ENCODE peak calls at places on chromosomes 5 and 9, in ten cellular contexts. One of them, this sample, is unnamed.

GRCh38 chr5:177447066-177447610 is 524 bp downstream of the PRR7 start:
- DNase-seq in endodermal cell: peak; percentile 86
- DNase-seq in uterus: no peak
- DNase-seq in astrocyte of the spinal cord: no peak
- DNase-seq in PC-9: peak; percentile 67
- DNase-seq in IMR-90: peak; percentile 25
- DNase-seq in A673: peak; percentile 52
- DNase-seq in fibroblast of lung: peak; percentile 53
- DNase-seq in GM23248: peak; percentile 76
- DNase-seq in cardiac muscle cell: peak; percentile 71
- DNase-seq in this sample: no peak

GRCh38 chr9:76987594-76988200 is 31.8 kb upstream of the FOXB2 start:
- DNase-seq in GM23248: peak; percentile 65
- DNase-seq in IMR-90: peak; percentile 44
- DNase-seq in uterus: peak; percentile 21
- DNase-seq in cardiac muscle cell: peak; percentile 59
- DNase-seq in astrocyte of the spinal cord: peak; percentile 43
- DNase-seq in PC-9: peak; percentile 21
- DNase-seq in A673: peak; percentile 33
- DNase-seq in endodermal cell: peak; percentile 81
- DNase-seq in fibroblast of lung: peak; percentile 32
- DNase-seq in this sample: peak; percentile 5

GRCh38 chr9:124660341-124660801 is 110.7 kb downstream of the NR6A1 start:
- DNase-seq in GM23248: peak; percentile 72
- DNase-seq in uterus: no peak
- DNase-seq in astrocyte of the spinal cord: peak; percentile 81
- DNase-seq in endodermal cell: peak; percentile 66
- DNase-seq in fibroblast of lung: peak; percentile 81
- DNase-seq in IMR-90: peak; percentile 61
- DNase-seq in PC-9: peak; percentile 22
- DNase-seq in A673: peak; percentile 72
- DNase-seq in cardiac muscle cell: peak; percentile 23
- DNase-seq in this sample: peak; percentile 17

GRCh38 chr5:37751227-37751626 is 88.6 kb downstream of the GDNF start:
- DNase-seq in A673: no peak
- DNase-seq in endodermal cell: no peak
- DNase-seq in cardiac muscle cell: no peak
- DNase-seq in GM23248: peak; percentile 65
- DNase-seq in astrocyte of the spinal cord: no peak
- DNase-seq in PC-9: no peak
- DNase-seq in fibroblast of lung: peak; percentile 51
- DNase-seq in uterus: no peak
- DNase-seq in IMR-90: peak; percentile 48
- DNase-seq in this sample: no peak

GRCh38 chr5:57450991-57451876 is 31.4 kb downstream of the ACTBL2 start:
- DNase-seq in A673: peak; percentile 93
- DNase-seq in PC-9: no peak
- DNase-seq in uterus: no peak
- DNase-seq in endodermal cell: no peak
- DNase-seq in IMR-90: peak; percentile 73
- DNase-seq in astrocyte of the spinal cord: peak; percentile 88
- DNase-seq in cardiac muscle cell: no peak
- DNase-seq in fibroblast of lung: peak; percentile 96
- DNase-seq in GM23248: no peak
- DNase-seq in this sample: no peak

GRCh38 chr9:88236531-88237453 is 98.5 kb upstream of the SPATA31C2 start:
- DNase-seq in A673: no peak
- DNase-seq in cardiac muscle cell: no peak
- DNase-seq in fibroblast of lung: peak; percentile 76
- DNase-seq in PC-9: no peak
- DNase-seq in uterus: peak; percentile 24
- DNase-seq in GM23248: peak; percentile 54
- DNase-seq in astrocyte of the spinal cord: no peak
- DNase-seq in IMR-90: peak; percentile 19
- DNase-seq in endodermal cell: no peak
- DNase-seq in this sample: no peak

GRCh38 chr9:120925535-120926396 is 830 bp downstream of the TRAF1 start:
- DNase-seq in astrocyte of the spinal cord: peak; percentile 89
- DNase-seq in fibroblast of lung: peak; percentile 93
- DNase-seq in GM23248: peak; percentile 87
- DNase-seq in A673: no peak
- DNase-seq in uterus: no peak
- DNase-seq in endodermal cell: no peak
- DNase-seq in cardiac muscle cell: no peak
- DNase-seq in IMR-90: peak; percentile 99
- DNase-seq in PC-9: peak; percentile 23
- DNase-seq in this sample: peak; percentile 60

GRCh38 chr9:114028646-114029045 is 49.5 kb downstream of the AMBP start:
- DNase-seq in PC-9: no peak
- DNase-seq in endodermal cell: peak; percentile 35
- DNase-seq in A673: no peak
- DNase-seq in fibroblast of lung: no peak
- DNase-seq in GM23248: no peak
- DNase-seq in astrocyte of the spinal cord: no peak
- DNase-seq in cardiac muscle cell: no peak
- DNase-seq in IMR-90: no peak
- DNase-seq in uterus: peak; percentile 10
- DNase-seq in this sample: no peak

GRCh38 chr9:131554088-131554864 is 9.0 kb downstream of the PRRT1B start:
- DNase-seq in IMR-90: no peak
- DNase-seq in astrocyte of the spinal cord: no peak
- DNase-seq in A673: peak; percentile 31
- DNase-seq in uterus: no peak
- DNase-seq in cardiac muscle cell: no peak
- DNase-seq in GM23248: no peak
- DNase-seq in endodermal cell: peak; percentile 83
- DNase-seq in PC-9: no peak
- DNase-seq in fibroblast of lung: no peak
- DNase-seq in this sample: no peak

GRCh38 chr5:83540105-83540504 is 68.6 kb downstream of the VCAN start:
- DNase-seq in GM23248: peak; percentile 61
- DNase-seq in astrocyte of the spinal cord: no peak
- DNase-seq in endodermal cell: no peak
- DNase-seq in cardiac muscle cell: no peak
- DNase-seq in uterus: no peak
- DNase-seq in fibroblast of lung: no peak
- DNase-seq in A673: no peak
- DNase-seq in IMR-90: no peak
- DNase-seq in PC-9: no peak
- DNase-seq in this sample: no peak

GRCh38 chr9:126239515-126239914 is 87.1 kb upstream of the MVB12B start:
- DNase-seq in astrocyte of the spinal cord: no peak
- DNase-seq in GM23248: no peak
- DNase-seq in IMR-90: no peak
- DNase-seq in uterus: no peak
- DNase-seq in endodermal cell: no peak
- DNase-seq in cardiac muscle cell: no peak
- DNase-seq in A673: no peak
- DNase-seq in fibroblast of lung: no peak
- DNase-seq in PC-9: no peak
- DNase-seq in this sample: no peak

GRCh38 chr9:74078647-74079046 is 418.5 kb upstream of the RORB start:
- DNase-seq in GM23248: no peak
- DNase-seq in cardiac muscle cell: no peak
- DNase-seq in uterus: no peak
- DNase-seq in fibroblast of lung: peak; percentile 97
- DNase-seq in A673: peak; percentile 8
- DNase-seq in PC-9: peak; percentile 3
- DNase-seq in astrocyte of the spinal cord: peak; percentile 84
- DNase-seq in endodermal cell: peak; percentile 53
- DNase-seq in IMR-90: no peak
- DNase-seq in this sample: no peak

GRCh38 chr9:101387871-101388506 is 3.2 kb upstream of the BAAT start:
- DNase-seq in uterus: no peak
- DNase-seq in A673: peak; percentile 70
- DNase-seq in GM23248: peak; percentile 75
- DNase-seq in endodermal cell: no peak
- DNase-seq in IMR-90: peak; percentile 46
- DNase-seq in cardiac muscle cell: peak; percentile 46
- DNase-seq in astrocyte of the spinal cord: peak; percentile 39
- DNase-seq in fibroblast of lung: peak; percentile 46
- DNase-seq in PC-9: no peak
- DNase-seq in this sample: no peak

GRCh38 chr5:53063176-53063575 is 46.4 kb downstream of the MOCS2 start:
- DNase-seq in fibroblast of lung: peak; percentile 25
- DNase-seq in uterus: no peak
- DNase-seq in endodermal cell: no peak
- DNase-seq in PC-9: no peak
- DNase-seq in GM23248: peak; percentile 68
- DNase-seq in astrocyte of the spinal cord: no peak
- DNase-seq in cardiac muscle cell: no peak
- DNase-seq in A673: no peak
- DNase-seq in IMR-90: peak; percentile 43
- DNase-seq in this sample: no peak

GRCh38 chr9:101536938-101537337 is 3.3 kb downstream of the RNF20 start:
- DNase-seq in astrocyte of the spinal cord: peak; percentile 43
- DNase-seq in IMR-90: peak; percentile 51
- DNase-seq in fibroblast of lung: peak; percentile 27
- DNase-seq in endodermal cell: peak; percentile 82
- DNase-seq in uterus: no peak
- DNase-seq in PC-9: no peak
- DNase-seq in cardiac muscle cell: peak; percentile 64
- DNase-seq in A673: peak; percentile 36
- DNase-seq in GM23248: peak; percentile 43
- DNase-seq in this sample: no peak

GRCh38 chr9:34633851-34634550 is 3.6 kb downstream of the SIGMAR1 start:
- DNase-seq in IMR-90: peak; percentile 64
- DNase-seq in GM23248: peak; percentile 73
- DNase-seq in uterus: peak; percentile 52
- DNase-seq in cardiac muscle cell: peak; percentile 73
- DNase-seq in A673: peak; percentile 78
- DNase-seq in endodermal cell: peak; percentile 90
- DNase-seq in PC-9: peak; percentile 53
- DNase-seq in fibroblast of lung: peak; percentile 46
- DNase-seq in astrocyte of the spinal cord: peak; percentile 55
- DNase-seq in this sample: no peak

DNA sequence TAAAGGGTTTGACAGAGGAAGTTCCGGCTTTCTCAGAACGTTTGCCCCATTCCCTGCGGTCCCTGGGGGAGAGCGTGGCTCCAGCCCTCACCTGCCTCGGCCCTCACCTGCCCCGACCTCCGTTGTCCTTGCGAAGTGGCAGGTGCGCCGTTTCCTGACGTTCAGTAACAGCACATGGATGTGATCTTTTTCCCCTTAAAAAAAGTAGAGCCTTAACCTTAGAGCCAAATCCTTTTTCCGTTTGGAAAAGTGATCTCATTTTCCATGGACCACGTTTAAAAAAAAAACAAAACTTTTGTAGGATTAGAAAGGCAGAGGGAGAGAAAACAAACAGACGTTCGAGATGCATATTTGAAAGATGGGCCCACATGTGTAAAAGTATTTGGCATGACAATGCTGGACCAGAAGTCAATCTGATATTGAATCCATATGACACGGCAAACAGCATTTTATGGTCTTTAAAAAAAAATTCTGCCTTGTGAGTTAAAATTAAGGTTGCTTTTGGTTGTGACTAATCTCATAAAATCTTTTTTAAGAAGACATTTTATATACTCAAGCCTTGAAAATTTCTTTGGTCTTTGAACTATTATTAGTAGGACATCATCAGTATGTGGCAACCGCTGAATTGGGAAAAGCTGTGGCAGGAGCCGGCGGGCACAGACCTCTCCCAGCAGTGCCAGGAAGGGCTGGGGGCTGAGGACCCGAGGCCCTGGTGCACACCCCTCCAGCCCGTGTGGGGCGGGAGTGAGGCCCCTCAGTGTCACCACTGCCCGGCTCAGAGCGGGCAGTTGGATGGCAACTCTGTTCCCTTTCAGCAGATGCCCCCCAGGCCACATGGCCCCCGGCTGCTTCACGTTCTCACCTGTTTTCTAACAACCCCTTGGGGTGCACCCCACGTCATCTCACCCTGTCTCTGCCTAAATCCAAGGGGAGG is 42.4 kb upstream of the EXOC3 start:
- DNase-seq in fibroblast of lung: peak; percentile 38
- DNase-seq in endodermal cell: peak; percentile 36
- DNase-seq in A673: no peak
- DNase-seq in GM23248: peak; percentile 92
- DNase-seq in cardiac muscle cell: no peak
- DNase-seq in PC-9: no peak
- DNase-seq in uterus: no peak
- DNase-seq in astrocyte of the spinal cord: peak; percentile 40
- DNase-seq in IMR-90: peak; percentile 82
- DNase-seq in this sample: no peak
- H3K4me3 ChIP-seq in fibroblast of lung: peak overlapping the region; percentile 48
- H3K4me3 ChIP-seq in endodermal cell: no peak overlapping the region
- H3K4me3 ChIP-seq in A673: no peak overlapping the region
- H3K4me3 ChIP-seq in GM23248: peak overlapping the region; percentile 63
- H3K4me3 ChIP-seq in cardiac muscle cell: no peak overlapping the region
- H3K4me3 ChIP-seq in PC-9: no peak overlapping the region
- H3K4me3 ChIP-seq in uterus: peak overlapping the region; percentile 8
- H3K4me3 ChIP-seq in astrocyte of the spinal cord: peak overlapping the region; percentile 5
- H3K4me3 ChIP-seq in IMR-90: no peak overlapping the region
- H3K4me3 ChIP-seq in this sample: peak overlapping the region; percentile 3

DNA sequence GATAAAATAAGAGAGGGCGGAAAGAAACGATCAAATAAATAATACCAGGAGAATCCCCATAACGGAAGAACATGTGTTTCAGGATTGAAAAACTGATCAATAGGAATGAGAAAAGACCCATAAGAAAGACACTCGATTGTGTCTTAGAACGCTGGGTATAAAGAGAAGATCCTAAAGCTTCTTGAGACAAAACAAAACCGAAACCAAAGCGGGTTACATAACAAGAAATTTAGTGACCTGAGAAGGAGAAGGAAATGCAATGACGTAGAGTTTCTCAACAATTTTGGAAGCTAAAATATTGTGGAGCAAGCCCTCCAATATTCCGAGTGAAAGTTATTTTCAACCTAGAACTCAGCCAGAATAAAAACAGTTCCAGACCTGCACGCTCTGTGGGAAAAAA is 81.8 kb upstream of the FREM1 start:
- DNase-seq in astrocyte of the spinal cord: no peak
- DNase-seq in GM23248: peak; percentile 75
- DNase-seq in uterus: no peak
- DNase-seq in endodermal cell: no peak
- DNase-seq in PC-9: no peak
- DNase-seq in IMR-90: no peak
- DNase-seq in cardiac muscle cell: no peak
- DNase-seq in fibroblast of lung: no peak
- DNase-seq in A673: peak; percentile 42
- DNase-seq in this sample: no peak
- H3K4me3 ChIP-seq in astrocyte of the spinal cord: no peak overlapping the region
- H3K4me3 ChIP-seq in GM23248: peak overlapping the region; percentile 88
- H3K4me3 ChIP-seq in uterus: no peak overlapping the region
- H3K4me3 ChIP-seq in endodermal cell: no peak overlapping the region
- H3K4me3 ChIP-seq in PC-9: peak overlapping the region; percentile 92
- H3K4me3 ChIP-seq in IMR-90: no peak overlapping the region
- H3K4me3 ChIP-seq in cardiac muscle cell: no peak overlapping the region
- H3K4me3 ChIP-seq in fibroblast of lung: no peak overlapping the region
- H3K4me3 ChIP-seq in A673: peak overlapping the region; percentile 56
- H3K4me3 ChIP-seq in this sample: peak overlapping the region; percentile 60

GRCh38 chr9:23826120-23826629 is at the start of gene ELAVL2:
- DNase-seq in fibroblast of lung: peak; percentile 96
- DNase-seq in IMR-90: peak; percentile 81
- DNase-seq in uterus: peak; percentile 89
- DNase-seq in endodermal cell: peak; percentile 99
- DNase-seq in PC-9: no peak
- DNase-seq in cardiac muscle cell: peak; percentile 99
- DNase-seq in GM23248: peak; percentile 89
- DNase-seq in astrocyte of the spinal cord: peak; percentile 99
- DNase-seq in A673: no peak
- DNase-seq in this sample: peak; percentile 97
- H3K4me3 ChIP-seq in fibroblast of lung: peak within 1 kb of the TSS; percentile 53
- H3K4me3 ChIP-seq in IMR-90: peak within 1 kb of the TSS; percentile 24
- H3K4me3 ChIP-seq in uterus: peak within 1 kb of the TSS; percentile 9
- H3K4me3 ChIP-seq in endodermal cell: peak within 1 kb of the TSS; percentile 85
- H3K4me3 ChIP-seq in PC-9: peak within 1 kb of the TSS; percentile 24
- H3K4me3 ChIP-seq in cardiac muscle cell: peak within 1 kb of the TSS; percentile 51
- H3K4me3 ChIP-seq in GM23248: peak within 1 kb of the TSS; percentile 69
- H3K4me3 ChIP-seq in astrocyte of the spinal cord: peak within 1 kb of the TSS; percentile 51
- H3K4me3 ChIP-seq in A673: no peak within 1 kb of the TSS
- H3K4me3 ChIP-seq in this sample: peak within 1 kb of the TSS; percentile 65

GRCh38 chr9:79567671-79568098 is 4.1 kb upstream of the TLE4 start:
- DNase-seq in A673: no peak
- DNase-seq in cardiac muscle cell: no peak
- DNase-seq in PC-9: no peak
- DNase-seq in GM23248: no peak
- DNase-seq in uterus: no peak
- DNase-seq in endodermal cell: peak; percentile 51
- DNase-seq in IMR-90: no peak
- DNase-seq in astrocyte of the spinal cord: no peak
- DNase-seq in fibroblast of lung: no peak
- DNase-seq in this sample: no peak
- H3K4me3 ChIP-seq in A673: no peak overlapping the region
- H3K4me3 ChIP-seq in cardiac muscle cell: no peak overlapping the region
- H3K4me3 ChIP-seq in PC-9: no peak overlapping the region
- H3K4me3 ChIP-seq in GM23248: no peak overlapping the region
- H3K4me3 ChIP-seq in uterus: no peak overlapping the region
- H3K4me3 ChIP-seq in endodermal cell: no peak overlapping the region
- H3K4me3 ChIP-seq in IMR-90: no peak overlapping the region
- H3K4me3 ChIP-seq in astrocyte of the spinal cord: no peak overlapping the region
- H3K4me3 ChIP-seq in fibroblast of lung: no peak overlapping the region
- H3K4me3 ChIP-seq in this sample: no peak overlapping the region